ENCODE peak calls at places on chromosome X, in four cellular contexts. One of them, this sample, is unnamed.
A peak's percentile ranks its signal among the peaks of the same experiment; 100 is the strongest.

GRCh38 chrX:108527724-108528123 is 88.1 kb downstream of the COL4A5 start:
- DNase-seq in ovary: no peak
- DNase-seq in AG04449: no peak
- DNase-seq in MM.1S: no peak
- DNase-seq in this sample: no peak

GRCh38 chrX:135389717-135390116 is 32.0 kb upstream of the SMIM10L2A start:
- DNase-seq in ovary: no peak
- DNase-seq in AG04449: no peak
- DNase-seq in MM.1S: no peak
- DNase-seq in this sample: no peak

GRCh38 chrX:40065291-40066046 is 32.3 kb downstream of the BCOR start:
- DNase-seq in ovary: no peak
- DNase-seq in AG04449: no peak
- DNase-seq in MM.1S: no peak
- DNase-seq in this sample: no peak

GRCh38 chrX:22053486-22053885 is 21.4 kb downstream of the PHEX start:
- DNase-seq in ovary: no peak
- DNase-seq in AG04449: no peak
- DNase-seq in MM.1S: no peak
- DNase-seq in this sample: no peak

GRCh38 chrX:2705036-2705435 is 13.9 kb downstream of the CD99 start:
- DNase-seq in ovary: peak; percentile 50
- DNase-seq in AG04449: no peak
- DNase-seq in MM.1S: no peak
- DNase-seq in this sample: no peak

GRCh38 chrX:9677098-9677739 is 88.4 kb downstream of the GPR143 start:
- DNase-seq in ovary: no peak
- DNase-seq in AG04449: no peak
- DNase-seq in MM.1S: peak; percentile 80
- DNase-seq in this sample: no peak

GRCh38 chrX:47849776-47850175 is 13.1 kb downstream of the ZNF81 start:
- DNase-seq in ovary: no peak
- DNase-seq in AG04449: no peak
- DNase-seq in MM.1S: no peak
- DNase-seq in this sample: no peak

GRCh38 chrX:151920530-151920929 is 7.8 kb downstream of the MAGEA4 start:
- DNase-seq in ovary: no peak
- DNase-seq in AG04449: no peak
- DNase-seq in MM.1S: no peak
- DNase-seq in this sample: no peak

GRCh38 chrX:23505531-23506303 is 161.6 kb upstream of the PRDX4 start:
- DNase-seq in ovary: no peak
- DNase-seq in AG04449: no peak
- DNase-seq in MM.1S: no peak
- DNase-seq in this sample: no peak

GRCh38 chrX:38970845-38971244 is 169.6 kb downstream of the MID1IP1 start:
- DNase-seq in ovary: no peak
- DNase-seq in AG04449: no peak
- DNase-seq in MM.1S: no peak
- DNase-seq in this sample: no peak

GRCh38 chrX:13533726-13534125 is 35.7 kb upstream of the EGFL6 start:
- DNase-seq in ovary: no peak
- DNase-seq in AG04449: no peak
- DNase-seq in MM.1S: no peak
- DNase-seq in this sample: peak; percentile 7

GRCh38 chrX:72041901-72042859 is 89.5 kb downstream of the RTL5 start:
- DNase-seq in ovary: peak; percentile 46
- DNase-seq in AG04449: no peak
- DNase-seq in MM.1S: no peak
- DNase-seq in this sample: no peak

GRCh38 chrX:154818916-154819770 is 13.9 kb upstream of the MPP1 start:
- DNase-seq in ovary: no peak
- DNase-seq in AG04449: no peak
- DNase-seq in MM.1S: no peak
- DNase-seq in this sample: no peak

GRCh38 chrX:154546354-154547244 is at the start of gene G6PD:
- DNase-seq in ovary: no peak
- DNase-seq in AG04449: no peak
- DNase-seq in MM.1S: peak; percentile 72
- DNase-seq in this sample: no peak

GRCh38 chrX:20971250-20971649 is 403.0 kb upstream of the CNKSR2 start:
- DNase-seq in ovary: no peak
- DNase-seq in AG04449: no peak
- DNase-seq in MM.1S: no peak
- DNase-seq in this sample: no peak

GRCh38 chrX:1528186-1528883 is 8.7 kb downstream of the P2RY8 start:
- DNase-seq in ovary: no peak
- DNase-seq in AG04449: no peak
- DNase-seq in MM.1S: no peak
- DNase-seq in this sample: no peak

GRCh38 chrX:41732260-41732659 is 8.3 kb downstream of the GPR82 start:
- DNase-seq in ovary: no peak
- DNase-seq in AG04449: no peak
- DNase-seq in MM.1S: no peak
- DNase-seq in this sample: no peak

GRCh38 chrX:105552395-105552794 is 269.9 kb upstream of the NRK start:
- DNase-seq in ovary: no peak
- DNase-seq in AG04449: no peak
- DNase-seq in MM.1S: no peak
- DNase-seq in this sample: no peak

GRCh38 chrX:134558133-134558532 is 98.2 kb downstream of the HPRT1 start:
- DNase-seq in ovary: no peak
- DNase-seq in AG04449: no peak
- DNase-seq in MM.1S: no peak
- DNase-seq in this sample: no peak

GRCh38 chrX:151870603-151871002 is 42.1 kb upstream of the MAGEA4 start:
- DNase-seq in ovary: no peak
- DNase-seq in AG04449: peak; percentile 37
- DNase-seq in MM.1S: no peak
- DNase-seq in this sample: peak; percentile 61

GRCh38 chrX:133580630-133581029 is 165.3 kb upstream of the GPC4 start:
- DNase-seq in ovary: no peak
- DNase-seq in AG04449: no peak
- DNase-seq in MM.1S: no peak
- DNase-seq in this sample: peak; percentile 5

GRCh38 chrX:1945879-1946278 is 331.0 kb downstream of the ASMT start:
- DNase-seq in ovary: no peak
- DNase-seq in AG04449: no peak
- DNase-seq in MM.1S: no peak
- DNase-seq in this sample: no peak

GRCh38 chrX:150607200-150607599 is 38.8 kb downstream of the MTM1 start:
- DNase-seq in ovary: no peak
- DNase-seq in AG04449: no peak
- DNase-seq in MM.1S: no peak
- DNase-seq in this sample: no peak

GRCh38 chrX:150602743-150603142 is 34.3 kb downstream of the MTM1 start:
- DNase-seq in ovary: no peak
- DNase-seq in AG04449: no peak
- DNase-seq in MM.1S: no peak
- DNase-seq in this sample: no peak

GRCh38 chrX:150605603-150606002 is 37.2 kb downstream of the MTM1 start:
- DNase-seq in ovary: no peak
- DNase-seq in AG04449: no peak
- DNase-seq in MM.1S: no peak
- DNase-seq in this sample: no peak

GRCh38 chrX:150599226-150599625 is 30.8 kb downstream of the MTM1 start:
- DNase-seq in ovary: no peak
- DNase-seq in AG04449: no peak
- DNase-seq in MM.1S: no peak
- DNase-seq in this sample: no peak

DNA sequence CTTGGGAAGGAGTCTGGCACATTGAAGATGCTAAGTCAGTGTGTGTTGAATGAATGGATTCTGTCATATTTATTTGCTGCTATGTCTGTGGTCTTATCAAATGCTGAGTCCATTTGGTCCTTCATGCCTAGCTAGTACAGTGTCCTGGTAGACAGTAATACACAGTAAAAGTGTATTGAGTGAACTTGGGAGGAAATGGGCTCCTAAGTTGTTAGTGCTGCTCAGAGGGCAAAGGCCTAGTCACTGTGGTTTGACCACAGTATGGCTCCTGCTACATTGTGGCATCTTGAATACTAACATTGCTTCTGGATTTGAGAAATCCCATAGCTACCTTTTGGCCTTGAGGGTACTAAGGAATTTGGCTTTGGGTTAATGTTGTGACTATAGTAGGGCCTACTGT is 33.9 kb downstream of the MTM1 start:
- DNase-seq in ovary: no peak
- DNase-seq in AG04449: no peak
- DNase-seq in MM.1S: no peak
- DNase-seq in this sample: no peak
- TF ChIP-seq CTCF in ovary: no peak
- TF ChIP-seq CTCF in AG04449: no peak
- TF ChIP-seq CTCF in MM.1S: no peak
- TF ChIP-seq CTCF in this sample: no peak

DNA sequence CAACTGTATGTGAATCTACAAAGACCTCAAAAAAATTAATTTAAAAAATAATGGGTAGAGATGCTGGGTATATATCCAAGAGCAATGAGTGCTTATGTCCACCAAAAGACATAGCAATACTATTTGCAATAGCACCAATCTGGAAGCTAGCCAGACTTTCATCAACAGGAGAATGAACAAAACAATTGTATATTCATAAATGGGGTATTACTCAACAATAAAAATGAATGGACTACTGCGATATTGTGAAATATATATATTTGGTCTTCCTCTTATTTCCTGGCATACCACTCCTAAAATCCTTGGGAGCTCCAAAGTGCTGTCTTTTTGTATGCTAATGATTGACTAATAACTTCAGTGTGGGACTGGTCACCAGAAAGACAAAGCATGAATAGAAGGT is 77.5 kb downstream of the MSN start:
- DNase-seq in ovary: no peak
- DNase-seq in AG04449: no peak
- DNase-seq in MM.1S: no peak
- DNase-seq in this sample: no peak
- TF ChIP-seq CTCF in ovary: no peak
- TF ChIP-seq CTCF in AG04449: no peak
- TF ChIP-seq CTCF in MM.1S: no peak
- TF ChIP-seq CTCF in this sample: no peak

GRCh38 chrX:45751156-45751555 is 550.5 kb upstream of the DIPK2B start:
- DNase-seq in ovary: no peak
- DNase-seq in AG04449: no peak
- DNase-seq in MM.1S: no peak
- DNase-seq in this sample: no peak
- TF ChIP-seq CTCF in ovary: no peak
- TF ChIP-seq CTCF in AG04449: no peak
- TF ChIP-seq CTCF in MM.1S: no peak
- TF ChIP-seq CTCF in this sample: no peak

DNA sequence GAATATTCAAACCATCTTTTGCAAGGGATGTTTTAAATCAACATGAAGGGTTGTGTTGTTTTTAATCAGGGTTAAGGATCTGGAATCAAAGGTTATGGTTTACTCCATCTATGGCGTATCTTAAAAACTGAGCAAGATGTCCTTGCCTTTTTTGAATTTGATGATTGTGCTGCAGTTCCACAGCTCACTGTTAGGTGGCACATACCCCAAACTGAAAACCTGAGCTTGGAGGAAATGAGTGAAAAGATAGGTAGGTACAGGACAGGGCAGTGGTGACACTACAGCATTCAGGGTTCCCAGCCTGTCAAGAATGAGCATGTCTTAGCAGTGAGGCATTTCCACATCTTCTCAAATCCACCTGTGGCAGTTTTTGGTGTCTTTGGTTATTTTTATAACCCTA is 13.1 kb upstream of the EOLA1 start:
- DNase-seq in ovary: no peak
- DNase-seq in AG04449: no peak
- DNase-seq in MM.1S: peak; percentile 34
- DNase-seq in this sample: no peak
- TF ChIP-seq CTCF in ovary: peak; percentile 25
- TF ChIP-seq CTCF in AG04449: peak; percentile 41
- TF ChIP-seq CTCF in MM.1S: peak; percentile 45
- TF ChIP-seq CTCF in this sample: peak; percentile 55

This sample was measured in AG09319.